ENCODE peak calls at places on chromosomes 12 and 14, in eight cellular contexts. H, P, B, Z, Q, W, I and Y are unnamed samples.

GRCh38 chr14:93655078-93655750 is 133.1 kb downstream of the PRIMA1 start:
- DNase-seq in I (no peak), B (peak), Z (peak), P (peak), W (no peak), Q (no peak), H (peak), Y (no peak)

GRCh38 chr14:70842851-70843462 is 33.6 kb upstream of the MAP3K9 start:
- DNase-seq in I (no peak), W (no peak), P (no peak), Q (no peak), B (no peak), Z (no peak), H (no peak), Y (no peak)

GRCh38 chr14:97468220-97468619 is 671.0 kb downstream of the VRK1 start:
- DNase-seq in Q (no peak), P (no peak), W (no peak), I (no peak), B (no peak), H (no peak), Z (no peak), Y (no peak)

GRCh38 chr14:60931206-60931605 is 49.7 kb downstream of the TRMT5 start:
- DNase-seq in P (no peak), H (no peak), B (no peak), I (no peak), W (no peak), Z (no peak), Q (no peak), Y (no peak)

GRCh38 chr12:99418379-99418778 is 229.2 kb upstream of the GARIN6 start:
- DNase-seq in B (no peak), P (no peak), Q (no peak), W (no peak), H (peak), I (no peak), Z (no peak), Y (no peak)

GRCh38 chr14:76589246-76589645 is 172.0 kb upstream of the VASH1 start:
- DNase-seq in Z (no peak), I (no peak), H (peak), Q (no peak), B (no peak), P (no peak), W (no peak), Y (no peak)

GRCh38 chr12:25071366-25071765 is 122.5 kb upstream of the BCAT1 start:
- DNase-seq in P (no peak), Z (no peak), I (no peak), Q (no peak), H (no peak), W (no peak), B (no peak), Y (no peak)

GRCh38 chr14:105210266-105211025 is 29.3 kb upstream of the NUDT14 start:
- DNase-seq in Q (no peak), B (no peak), H (no peak), W (no peak), P (no peak), I (no peak), Z (no peak), Y (no peak)

GRCh38 chr14:52876311-52876710 is 74.5 kb downstream of the FERMT2 start:
- DNase-seq in W (no peak), Z (peak), B (peak), P (no peak), Q (no peak), I (no peak), H (peak), Y (no peak)

GRCh38 chr12:30026621-30027234 is 243.0 kb upstream of the TMTC1 start:
- DNase-seq in H (peak), Z (peak), I (no peak), W (no peak), Q (no peak), P (no peak), B (peak), Y (no peak)

GRCh38 chr14:89121961-89122675 is 294.9 kb downstream of the FOXN3 start:
- DNase-seq in P (no peak), H (no peak), Z (no peak), W (no peak), B (no peak), I (no peak), Q (no peak), Y (no peak)

GRCh38 chr12:50453872-50454271 is 50.9 kb upstream of the DIP2B start:
- DNase-seq in B (peak), I (no peak), H (peak), P (no peak), Z (peak), W (no peak), Q (no peak), Y (no peak)

GRCh38 chr12:131113562-131113961 is 159.9 kb downstream of the ADGRD1 start:
- DNase-seq in H (no peak), I (no peak), Q (no peak), B (no peak), P (no peak), W (no peak), Z (no peak), Y (no peak)

GRCh38 chr12:105315726-105316125 is 14.8 kb upstream of the C12orf75 start:
- DNase-seq in I (no peak), P (no peak), B (no peak), Q (no peak), Z (no peak), H (peak), W (no peak), Y (no peak)

GRCh38 chr12:44972746-44973421 is 78.0 kb downstream of the DBX2 start:
- DNase-seq in B (peak), H (peak), W (no peak), Z (no peak), P (peak), Q (no peak), I (no peak), Y (no peak)

GRCh38 chr12:49763006-49763591 is 21.7 kb downstream of the TMBIM6 start:
- DNase-seq in Z (peak), W (peak), I (peak), H (peak), B (peak), P (peak), Q (peak), Y (peak)

GRCh38 chr14:24037658-24038037 is 14.2 kb upstream of the CARMIL3 start:
- DNase-seq in Z (no peak), B (no peak), W (no peak), H (no peak), I (no peak), Q (no peak), P (no peak), Y (no peak)

GRCh38 chr14:23447634-23448353 is 12.3 kb upstream of the MYH7 start:
- DNase-seq in H (no peak), Z (no peak), P (no peak), W (no peak), Q (no peak), I (no peak), B (no peak), Y (no peak)

GRCh38 chr12:87216436-87216835 is 812.8 kb downstream of the C12orf50 start:
- DNase-seq in I (no peak), Q (no peak), H (peak), W (no peak), P (no peak), Z (peak), B (peak), Y (no peak)

GRCh38 chr12:118103601-118104382 is at the start of gene VSIG10:
- DNase-seq in I (no peak), P (peak), W (no peak), Z (peak), B (peak), Q (peak), H (peak), Y (no peak)

GRCh38 chr14:100653409-100653808 is 66.2 kb upstream of the BEGAIN start:
- DNase-seq in I (no peak), Q (no peak), Z (no peak), H (no peak), P (no peak), B (no peak), W (no peak), Y (peak)

GRCh38 chr14:91714805-91715204 is 17.1 kb downstream of the CATSPERB start:
- DNase-seq in B (no peak), W (peak), H (no peak), I (no peak), Z (no peak), Q (no peak), P (no peak), Y (no peak)

GRCh38 chr14:31933716-31934115 is 143.4 kb upstream of the ARHGAP5 start:
- DNase-seq in H (no peak), B (peak), Q (no peak), P (no peak), Z (no peak), W (no peak), I (no peak), Y (no peak)

GRCh38 chr12:89038831-89039509 is 313.3 kb downstream of the DUSP6 start:
- DNase-seq in Z (no peak), H (no peak), B (no peak), W (no peak), I (no peak), P (no peak), Q (no peak), Y (no peak)

GRCh38 chr12:112354399-112354798 is 27.8 kb downstream of the HECTD4 start:
- DNase-seq in B (no peak), P (no peak), Q (no peak), H (peak), I (no peak), W (no peak), Z (no peak), Y (no peak)

GRCh38 chr14:20630340-20631022 is 11.0 kb downstream of the OR6S1 start:
- DNase-seq in B (peak), W (no peak), P (peak), H (peak), Z (peak), I (no peak), Q (no peak), Y (no peak)

GRCh38 chr12:67798763-67799162 is 150.2 kb downstream of the DYRK2 start:
- DNase-seq in P (no peak), Z (no peak), W (no peak), I (no peak), Q (no peak), B (no peak), H (no peak), Y (no peak)

GRCh38 chr14:20755037-20755436 is 9.3 kb downstream of the EDDM3A start:
- DNase-seq in I (no peak), B (no peak), W (no peak), H (no peak), P (no peak), Z (no peak), Q (no peak), Y (no peak)

GRCh38 chr12:5344131-5344530 is 87.8 kb upstream of the NTF3 start:
- DNase-seq in H (no peak), P (no peak), I (no peak), Z (no peak), W (no peak), B (no peak), Q (no peak), Y (no peak)

GRCh38 chr14:71237556-71237955 is 330.3 kb downstream of the PCNX1 start:
- DNase-seq in I (no peak), Q (no peak), H (no peak), W (no peak), Z (no peak), P (no peak), B (no peak), Y (no peak)

GRCh38 chr12:58927112-58927511 is 6.8 kb upstream of the LRIG3 start:
- DNase-seq in Q (no peak), W (no peak), Z (no peak), B (no peak), P (no peak), I (no peak), H (no peak), Y (no peak)

GRCh38 chr12:53196486-53196885 is 10.6 kb downstream of the ITGB7 start:
- DNase-seq in Z (no peak), B (no peak), W (no peak), H (no peak), I (no peak), Q (peak), P (no peak), Y (no peak)

GRCh38 chr14:100440758-100441203 is 117.6 kb downstream of the SLC25A47 start:
- DNase-seq in W (no peak), B (peak), I (no peak), H (no peak), P (no peak), Z (no peak), Q (no peak), Y (no peak)

GRCh38 chr14:79325557-79325956 is 885.7 kb downstream of the DIO2 start:
- DNase-seq in W (no peak), Z (no peak), P (no peak), Q (no peak), B (no peak), I (no peak), H (no peak), Y (no peak)

GRCh38 chr14:88749139-88749538 is 43.6 kb downstream of the EML5 start:
- DNase-seq in Z (no peak), Q (no peak), B (no peak), I (no peak), W (no peak), P (no peak), H (no peak), Y (no peak)

GRCh38 chr12:85688837-85689236 is 147.4 kb downstream of the RASSF9 start:
- DNase-seq in W (no peak), H (no peak), B (peak), P (no peak), Z (no peak), Q (no peak), I (no peak), Y (no peak)

GRCh38 chr14:94391284-94391914 is 3.0 kb upstream of the SERPINA1 start:
- DNase-seq in P (no peak), Z (no peak), W (no peak), Q (no peak), H (no peak), I (no peak), B (no peak), Y (no peak)